ENCODE peak calls at places on chromosomes 6 and 20, in six cellular contexts. Z, A, P, H, U and D are unnamed samples.
A peak's percentile ranks its signal among the peaks of the same experiment; 100 is the strongest.

GRCh38 chr6:169167581-169168301 is 85.9 kb downstream of the THBS2 start:
- DNase-seq in H (no peak), Z (no peak), A (no peak), P (no peak), U (no peak), D (peak; percentile 93)

GRCh38 chr6:16230953-16231352 is 7.4 kb upstream of the GMPR start:
- DNase-seq in U (no peak), Z (no peak), H (no peak), A (no peak), P (no peak), D (no peak)

GRCh38 chr20:51428451-51429143 is 113.9 kb downstream of the NFATC2 start:
- DNase-seq in Z (peak; percentile 61), A (peak; percentile 33), U (no peak), P (no peak), H (peak; percentile 61), D (peak; percentile 73)

GRCh38 chr20:59662856-59663512 is 58.6 kb downstream of the PHACTR3 start:
- DNase-seq in Z (no peak), P (no peak), U (no peak), H (no peak), A (no peak), D (peak; percentile 49)

GRCh38 chr20:54173653-54174451 is at the start of gene CYP24A1:
- DNase-seq in Z (no peak), U (no peak), P (peak; percentile 88), A (peak; percentile 27), H (peak; percentile 65), D (no peak)

GRCh38 chr20:36527331-36528125 is 13.8 kb upstream of the MYL9 start:
- DNase-seq in P (no peak), U (no peak), Z (no peak), H (no peak), A (no peak), D (no peak)

GRCh38 chr6:158472453-158472852 is 87.4 kb upstream of the TMEM181 start:
- DNase-seq in H (no peak), U (no peak), Z (no peak), P (no peak), A (no peak), D (no peak)

GRCh38 chr6:111605100-111605748 is 454 bp downstream of the TRAF3IP2 start:
- DNase-seq in H (peak; percentile 72), P (peak; percentile 87), Z (peak; percentile 81), A (peak; percentile 64), U (peak; percentile 68), D (peak; percentile 89)

GRCh38 chr6:11042025-11042749 is 1.9 kb downstream of the ELOVL2 start:
- DNase-seq in U (no peak), P (no peak), A (no peak), H (peak; percentile 24), Z (no peak), D (no peak)

GRCh38 chr20:34562643-34563042 is 4.1 kb downstream of the MAP1LC3A start:
- DNase-seq in A (no peak), Z (peak; percentile 34), U (peak; percentile 23), P (no peak), H (peak; percentile 59), D (no peak)

GRCh38 chr6:142851601-142852000 is 93.4 kb downstream of the HIVEP2 start:
- DNase-seq in A (no peak), U (no peak), Z (no peak), H (no peak), P (no peak), D (no peak)

GRCh38 chr6:132304891-132305305 is 96.4 kb downstream of the MOXD1 start:
- DNase-seq in U (no peak), A (no peak), Z (no peak), P (peak; percentile 23), H (no peak), D (no peak)

GRCh38 chr20:61230166-61230565 is 21.9 kb upstream of the CDH4 start:
- DNase-seq in P (no peak), U (no peak), A (no peak), H (no peak), Z (no peak), D (no peak)

GRCh38 chr6:46312657-46313056 is 141.9 kb upstream of the ENPP5 start:
- DNase-seq in U (no peak), H (no peak), Z (peak; percentile 3), A (no peak), P (no peak), D (no peak)

GRCh38 chr20:38226553-38226952 is 34.0 kb downstream of the KIAA1755 start:
- DNase-seq in U (no peak), A (no peak), H (no peak), P (no peak), Z (no peak), D (no peak)

GRCh38 chr20:58871533-58872102 is 19.1 kb downstream of the GNAS start:
- DNase-seq in Z (peak; percentile 96), P (no peak), U (no peak), H (no peak), A (no peak), D (no peak)

GRCh38 chr20:50701055-50701963 is 10.0 kb upstream of the RIPOR3 start:
- DNase-seq in Z (peak; percentile 32), P (no peak), A (no peak), U (no peak), H (no peak), D (no peak)

GRCh38 chr6:56902551-56903464 is 52.1 kb upstream of the BEND6 start:
- DNase-seq in A (no peak), U (peak; percentile 57), P (no peak), Z (no peak), H (peak; percentile 33), D (no peak)

GRCh38 chr20:48384147-48384818 is 443.5 kb downstream of the PREX1 start:
- DNase-seq in Z (no peak), P (no peak), U (peak; percentile 49), H (no peak), A (no peak), D (no peak)

GRCh38 chr6:5095236-5095635 is 10.1 kb downstream of the PPP1R3G start:
- DNase-seq in P (no peak), H (no peak), A (no peak), U (no peak), Z (no peak), D (no peak)

GRCh38 chr6:31399589-31400466 is 3.6 kb upstream of the MICA start:
- DNase-seq in A (peak; percentile 94), H (peak; percentile 78), P (peak; percentile 95), Z (peak; percentile 94), U (peak; percentile 73), D (peak; percentile 95)

GRCh38 chr6:154448448-154449096 is 61.9 kb downstream of the CNKSR3 start:
- DNase-seq in P (no peak), U (no peak), A (peak; percentile 30), Z (no peak), H (no peak), D (no peak)
- TF ChIP-seq CTCF in P (no peak), U (no peak), A (peak; percentile 29), Z (no peak), H (peak; percentile 13), D (no peak)

GRCh38 chr20:43695571-43695970 is 28.7 kb downstream of the MYBL2 start:
- DNase-seq in P (peak; percentile 35), Z (no peak), U (no peak), A (no peak), H (no peak), D (no peak)

GRCh38 chr20:43700627-43701026 is 26.2 kb downstream of the GTSF1L start:
- DNase-seq in U (no peak), A (no peak), P (peak; percentile 10), Z (no peak), H (no peak), D (no peak)

GRCh38 chr20:43694763-43695162 is 27.8 kb downstream of the MYBL2 start:
- DNase-seq in A (no peak), U (no peak), H (no peak), P (no peak), Z (no peak), D (no peak)

GRCh38 chr20:43702502-43702901 is 24.3 kb downstream of the GTSF1L start:
- DNase-seq in H (no peak), U (no peak), A (no peak), P (no peak), Z (no peak), D (no peak)

GRCh38 chr20:43699941-43700565 is 26.7 kb downstream of the GTSF1L start:
- DNase-seq in U (no peak), A (no peak), P (peak; percentile 42), H (no peak), Z (no peak), D (no peak)
- H3K4me1 ChIP-seq in U (no peaks in the 10 kb centered on the region), A (no peaks in the 10 kb centered on the region), P (no peaks in the 10 kb centered on the region), H (no peaks in the 10 kb centered on the region), Z (no peaks in the 10 kb centered on the region), D (no peaks in the 10 kb centered on the region)

GRCh38 chr6:136284909-136285308 is 4.7 kb downstream of the BCLAF1 start:
- DNase-seq in U (no peak), P (no peak), A (no peak), H (no peak), Z (no peak), D (no peak)
- H3K27ac ChIP-seq in U (no peak overlapping the region), P (no peak overlapping the region), A (no peak overlapping the region), H (no peak overlapping the region), Z (no peak overlapping the region), D (peak overlapping the region; percentile 33)

DNA sequence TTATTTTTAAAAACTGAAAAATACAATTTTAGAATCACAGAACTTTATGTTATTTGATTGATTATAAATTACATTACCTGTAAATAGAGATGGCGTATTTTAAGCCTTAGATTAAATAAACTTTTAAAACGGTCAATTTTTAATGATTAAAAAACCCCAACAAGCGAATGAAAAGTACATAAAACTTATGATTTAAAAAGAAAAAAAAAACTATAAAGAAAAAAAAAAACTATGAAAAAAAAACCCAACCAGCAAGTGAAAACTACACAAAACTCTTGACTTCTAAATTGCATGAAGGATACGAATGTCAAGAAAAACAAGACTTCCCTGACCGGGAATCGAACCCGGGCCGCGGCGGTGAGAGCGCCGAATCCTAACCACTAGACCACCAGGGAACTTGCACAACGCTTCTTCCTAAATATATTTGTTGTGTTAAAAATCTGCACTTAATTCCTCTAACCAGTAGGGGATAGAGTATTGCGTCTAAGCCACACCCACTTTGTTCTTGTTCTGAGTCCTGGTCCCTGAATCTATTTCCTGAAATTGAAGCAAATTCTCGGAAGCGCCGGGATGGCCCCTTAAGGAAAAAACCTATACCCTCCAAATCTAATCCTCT is 10.7 kb upstream of the NCOA7 start:
- DNase-seq in A (peak; percentile 85), Z (peak; percentile 85), H (peak; percentile 93), P (peak; percentile 87), U (peak; percentile 95), D (peak; percentile 97)
- TF ChIP-seq CTCF in A (peak; percentile 44), Z (no peak), H (peak; percentile 34), P (no peak), U (peak; percentile 37), D (no peak)

GRCh38 chr20:49671429-49671828 is 42.2 kb downstream of the B4GALT5 start:
- DNase-seq in A (no peak), Z (no peak), P (no peak), U (no peak), H (no peak), D (no peak)
- H3K4me1 ChIP-seq in A (peaks cover 83% of the 10 kb centered on the region), Z (peaks cover 49% of the 10 kb centered on the region), P (peaks cover 96% of the 10 kb centered on the region), U (peaks cover 75% of the 10 kb centered on the region), H (peaks cover 33% of the 10 kb centered on the region), D (peaks cover 65% of the 10 kb centered on the region)

DNA sequence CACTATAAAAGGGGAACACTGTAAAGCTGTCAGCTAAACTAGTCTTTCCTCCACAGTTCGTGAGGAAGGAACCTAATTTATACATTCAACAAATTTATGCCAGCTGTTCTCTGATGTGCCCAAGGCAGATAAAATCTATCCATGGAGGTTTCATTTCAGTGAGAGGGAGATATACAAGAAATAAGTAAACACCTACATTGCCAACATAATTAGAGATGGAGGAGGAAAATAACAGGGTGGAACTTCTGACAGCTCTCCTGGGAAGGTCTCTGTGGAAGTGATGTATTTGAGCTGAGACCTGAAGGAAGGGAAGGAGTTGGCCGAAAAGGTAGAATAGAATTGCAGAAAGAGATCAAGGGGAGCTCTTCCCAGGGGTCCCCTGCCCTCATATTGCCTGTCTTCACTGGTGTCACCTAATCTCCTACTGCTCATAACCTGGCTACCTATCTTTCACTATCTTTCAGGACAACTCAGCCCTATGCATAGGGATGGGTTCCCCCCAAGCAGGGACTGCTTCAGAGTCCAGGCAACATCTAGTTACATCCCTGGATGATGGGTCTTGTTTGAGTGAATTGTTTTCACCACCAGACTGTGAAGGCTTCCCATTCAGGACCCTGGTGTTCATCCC is 1.0 kb upstream of the HECA start:
- DNase-seq in U (no peak), P (no peak), A (no peak), H (no peak), Z (no peak), D (no peak)
- H3K27ac ChIP-seq in U (no peak overlapping the region), P (no peak overlapping the region), A (peak overlapping the region; percentile 97), H (no peak overlapping the region), Z (peak overlapping the region; percentile 96), D (peak overlapping the region; percentile 96)